ENCODE peak calls at places on chromosomes 11 and 22, in ten cellular contexts. One of them, this sample, is unnamed.

GRCh38 chr11:82995276-82995675 is 76.4 kb downstream of the RAB30 start:
- DNase-seq in PC-3: no peak
- DNase-seq in ovary: no peak
- DNase-seq in spleen: no peak
- DNase-seq in Panc1: no peak
- DNase-seq in A549: no peak
- DNase-seq in pancreas: no peak
- DNase-seq in BJ: no peak
- DNase-seq in transverse colon: no peak
- DNase-seq in cardiac muscle cell: no peak
- DNase-seq in this sample: no peak

GRCh38 chr11:62805044-62805892 is at the start of gene NXF1:
- DNase-seq in PC-3: peak
- DNase-seq in ovary: peak
- DNase-seq in spleen: peak
- DNase-seq in Panc1: peak
- DNase-seq in A549: peak
- DNase-seq in pancreas: peak
- DNase-seq in BJ: peak
- DNase-seq in transverse colon: peak
- DNase-seq in cardiac muscle cell: peak
- DNase-seq in this sample: peak

GRCh38 chr11:101510608-101511007 is 73.2 kb downstream of the TRPC6 start:
- DNase-seq in PC-3: no peak
- DNase-seq in ovary: no peak
- DNase-seq in spleen: no peak
- DNase-seq in Panc1: no peak
- DNase-seq in A549: no peak
- DNase-seq in pancreas: no peak
- DNase-seq in BJ: no peak
- DNase-seq in transverse colon: no peak
- DNase-seq in cardiac muscle cell: no peak
- DNase-seq in this sample: no peak

GRCh38 chr22:20140107-20140445 is 8.5 kb downstream of the ZDHHC8 start:
- DNase-seq in PC-3: no peak
- DNase-seq in ovary: no peak
- DNase-seq in spleen: no peak
- DNase-seq in Panc1: no peak
- DNase-seq in A549: no peak
- DNase-seq in pancreas: peak
- DNase-seq in BJ: no peak
- DNase-seq in transverse colon: no peak
- DNase-seq in cardiac muscle cell: no peak
- DNase-seq in this sample: no peak

GRCh38 chr11:57031541-57031940 is 42.8 kb downstream of the OR5AK2 start:
- DNase-seq in PC-3: no peak
- DNase-seq in ovary: no peak
- DNase-seq in spleen: no peak
- DNase-seq in Panc1: no peak
- DNase-seq in A549: no peak
- DNase-seq in pancreas: no peak
- DNase-seq in BJ: no peak
- DNase-seq in transverse colon: no peak
- DNase-seq in cardiac muscle cell: peak
- DNase-seq in this sample: no peak

GRCh38 chr11:719214-720016 is 13.4 kb downstream of the EPS8L2 start:
- DNase-seq in PC-3: no peak
- DNase-seq in ovary: no peak
- DNase-seq in spleen: no peak
- DNase-seq in Panc1: no peak
- DNase-seq in A549: no peak
- DNase-seq in pancreas: peak
- DNase-seq in BJ: no peak
- DNase-seq in transverse colon: no peak
- DNase-seq in cardiac muscle cell: no peak
- DNase-seq in this sample: no peak

GRCh38 chr11:62353841-62354240 is 16.6 kb downstream of the ASRGL1 start:
- DNase-seq in PC-3: peak
- DNase-seq in ovary: no peak
- DNase-seq in spleen: no peak
- DNase-seq in Panc1: no peak
- DNase-seq in A549: no peak
- DNase-seq in pancreas: no peak
- DNase-seq in BJ: no peak
- DNase-seq in transverse colon: no peak
- DNase-seq in cardiac muscle cell: no peak
- DNase-seq in this sample: no peak

GRCh38 chr11:78025378-78025777 is 2.3 kb upstream of the KCTD14 start:
- DNase-seq in PC-3: no peak
- DNase-seq in ovary: no peak
- DNase-seq in spleen: no peak
- DNase-seq in Panc1: no peak
- DNase-seq in A549: no peak
- DNase-seq in pancreas: no peak
- DNase-seq in BJ: no peak
- DNase-seq in transverse colon: no peak
- DNase-seq in cardiac muscle cell: no peak
- DNase-seq in this sample: no peak

GRCh38 chr11:95908826-95909225 is 15.1 kb downstream of the MTMR2 start:
- DNase-seq in PC-3: no peak
- DNase-seq in ovary: no peak
- DNase-seq in spleen: no peak
- DNase-seq in Panc1: no peak
- DNase-seq in A549: no peak
- DNase-seq in pancreas: no peak
- DNase-seq in BJ: no peak
- DNase-seq in transverse colon: no peak
- DNase-seq in cardiac muscle cell: peak
- DNase-seq in this sample: no peak

GRCh38 chr11:45097721-45098493 is 48.5 kb upstream of the PRDM11 start:
- DNase-seq in PC-3: peak
- DNase-seq in ovary: peak
- DNase-seq in spleen: no peak
- DNase-seq in Panc1: no peak
- DNase-seq in A549: peak
- DNase-seq in pancreas: no peak
- DNase-seq in BJ: no peak
- DNase-seq in transverse colon: peak
- DNase-seq in cardiac muscle cell: peak
- DNase-seq in this sample: no peak

GRCh38 chr11:59556883-59557205 is 45.5 kb downstream of the OR4D9 start:
- DNase-seq in PC-3: peak
- DNase-seq in ovary: no peak
- DNase-seq in spleen: no peak
- DNase-seq in Panc1: no peak
- DNase-seq in A549: peak
- DNase-seq in pancreas: no peak
- DNase-seq in BJ: no peak
- DNase-seq in transverse colon: no peak
- DNase-seq in cardiac muscle cell: no peak
- DNase-seq in this sample: no peak

GRCh38 chr22:35821654-35822053 is 104.0 kb downstream of the APOL5 start:
- DNase-seq in PC-3: no peak
- DNase-seq in ovary: no peak
- DNase-seq in spleen: no peak
- DNase-seq in Panc1: no peak
- DNase-seq in A549: no peak
- DNase-seq in pancreas: no peak
- DNase-seq in BJ: no peak
- DNase-seq in transverse colon: no peak
- DNase-seq in cardiac muscle cell: no peak
- DNase-seq in this sample: no peak

GRCh38 chr11:79438631-79439429 is 2.0 kb downstream of the TENM4 start:
- DNase-seq in PC-3: no peak
- DNase-seq in ovary: peak
- DNase-seq in spleen: no peak
- DNase-seq in Panc1: no peak
- DNase-seq in A549: no peak
- DNase-seq in pancreas: peak
- DNase-seq in BJ: no peak
- DNase-seq in transverse colon: peak
- DNase-seq in cardiac muscle cell: peak
- DNase-seq in this sample: peak

GRCh38 chr22:47655930-47656329 is 893.5 kb downstream of the TBC1D22A start:
- DNase-seq in PC-3: no peak
- DNase-seq in ovary: no peak
- DNase-seq in spleen: no peak
- DNase-seq in Panc1: no peak
- DNase-seq in A549: no peak
- DNase-seq in pancreas: no peak
- DNase-seq in BJ: no peak
- DNase-seq in transverse colon: no peak
- DNase-seq in cardiac muscle cell: no peak
- DNase-seq in this sample: no peak

GRCh38 chr11:111417766-111418435 is 38.8 kb upstream of the POU2AF1 start:
- DNase-seq in PC-3: no peak
- DNase-seq in ovary: peak
- DNase-seq in spleen: peak
- DNase-seq in Panc1: no peak
- DNase-seq in A549: no peak
- DNase-seq in pancreas: no peak
- DNase-seq in BJ: peak
- DNase-seq in transverse colon: peak
- DNase-seq in cardiac muscle cell: peak
- DNase-seq in this sample: no peak

GRCh38 chr22:24420072-24420976 is 7.1 kb upstream of the ADORA2A start:
- DNase-seq in PC-3: no peak
- DNase-seq in ovary: no peak
- DNase-seq in spleen: peak
- DNase-seq in Panc1: no peak
- DNase-seq in A549: no peak
- DNase-seq in pancreas: peak
- DNase-seq in BJ: no peak
- DNase-seq in transverse colon: no peak
- DNase-seq in cardiac muscle cell: no peak
- DNase-seq in this sample: no peak

GRCh38 chr11:28632338-28632737 is 524.1 kb downstream of the METTL15 start:
- DNase-seq in PC-3: peak
- DNase-seq in ovary: no peak
- DNase-seq in spleen: no peak
- DNase-seq in Panc1: no peak
- DNase-seq in A549: peak
- DNase-seq in pancreas: no peak
- DNase-seq in BJ: no peak
- DNase-seq in transverse colon: no peak
- DNase-seq in cardiac muscle cell: no peak
- DNase-seq in this sample: no peak

GRCh38 chr22:32584650-32585049 is 110.0 kb downstream of the FBXO7 start:
- DNase-seq in PC-3: no peak
- DNase-seq in ovary: no peak
- DNase-seq in spleen: no peak
- DNase-seq in Panc1: no peak
- DNase-seq in A549: no peak
- DNase-seq in pancreas: no peak
- DNase-seq in BJ: no peak
- DNase-seq in transverse colon: no peak
- DNase-seq in cardiac muscle cell: peak
- DNase-seq in this sample: no peak

GRCh38 chr11:124625504-124626168 is 3.0 kb downstream of the TBRG1 start:
- DNase-seq in PC-3: no peak
- DNase-seq in ovary: no peak
- DNase-seq in spleen: no peak
- DNase-seq in Panc1: no peak
- DNase-seq in A549: no peak
- DNase-seq in pancreas: no peak
- DNase-seq in BJ: no peak
- DNase-seq in transverse colon: no peak
- DNase-seq in cardiac muscle cell: no peak
- DNase-seq in this sample: no peak
- H3K4me3 ChIP-seq in PC-3: no peak
- H3K4me3 ChIP-seq in ovary: no peak
- H3K4me3 ChIP-seq in spleen: no peak
- H3K4me3 ChIP-seq in Panc1: no peak
- H3K4me3 ChIP-seq in A549: no peak
- H3K4me3 ChIP-seq in pancreas: no peak
- H3K4me3 ChIP-seq in BJ: no peak
- H3K4me3 ChIP-seq in transverse colon: no peak
- H3K4me3 ChIP-seq in cardiac muscle cell: no peak
- H3K4me3 ChIP-seq in this sample: no peak

GRCh38 chr11:97610000-97610399 is 1220.2 kb downstream of the JRKL start:
- DNase-seq in PC-3: peak
- DNase-seq in ovary: no peak
- DNase-seq in spleen: no peak
- DNase-seq in Panc1: no peak
- DNase-seq in A549: peak
- DNase-seq in pancreas: no peak
- DNase-seq in BJ: no peak
- DNase-seq in transverse colon: no peak
- DNase-seq in cardiac muscle cell: peak
- DNase-seq in this sample: no peak
- TF ChIP-seq CTCF in PC-3: peak
- TF ChIP-seq CTCF in ovary: no peak
- TF ChIP-seq CTCF in spleen: no peak
- TF ChIP-seq CTCF in Panc1: peak
- TF ChIP-seq CTCF in A549: no peak
- TF ChIP-seq CTCF in pancreas: no peak
- TF ChIP-seq CTCF in BJ: no peak
- TF ChIP-seq CTCF in transverse colon: no peak
- TF ChIP-seq CTCF in cardiac muscle cell: peak
- TF ChIP-seq CTCF in this sample: no peak

DNA sequence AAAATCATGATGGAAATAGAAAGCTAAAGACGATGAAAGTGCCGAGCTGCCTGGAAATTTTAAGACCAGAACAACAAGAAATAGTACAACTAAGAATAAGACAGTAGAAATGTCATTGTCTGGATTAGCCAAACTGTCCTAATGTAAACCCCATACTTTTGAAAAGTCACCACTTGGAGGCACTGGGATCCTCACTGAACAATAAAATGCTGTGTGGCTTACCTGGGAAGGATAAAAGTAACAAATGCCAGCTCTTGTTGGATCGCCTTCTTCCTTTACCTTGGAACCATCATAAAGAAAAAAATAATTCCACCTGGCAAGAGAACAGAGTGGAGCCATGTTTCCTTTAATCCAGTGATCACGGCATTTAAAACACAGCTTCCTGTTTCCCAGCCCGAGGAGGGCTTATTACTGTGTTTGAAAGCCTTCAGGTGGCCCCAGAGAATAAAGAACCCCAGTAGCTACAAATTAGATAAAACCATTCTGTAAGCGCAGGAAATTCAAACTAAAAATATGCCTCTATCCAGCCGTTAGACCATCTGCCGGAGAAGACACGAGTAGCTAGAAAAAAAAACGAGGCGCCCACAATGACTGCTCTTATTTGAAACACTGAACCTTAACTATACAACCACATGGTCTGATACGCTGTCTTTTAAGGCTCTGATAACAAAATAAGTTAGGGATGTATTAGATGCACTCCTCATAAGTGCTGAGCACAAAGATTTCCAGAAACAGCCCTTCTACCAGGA is 4.4 kb downstream of the HPS4 start:
- DNase-seq in PC-3: no peak
- DNase-seq in ovary: no peak
- DNase-seq in spleen: no peak
- DNase-seq in Panc1: no peak
- DNase-seq in A549: no peak
- DNase-seq in pancreas: no peak
- DNase-seq in BJ: no peak
- DNase-seq in transverse colon: no peak
- DNase-seq in cardiac muscle cell: no peak
- DNase-seq in this sample: no peak
- H3K4me3 ChIP-seq in PC-3: peak
- H3K4me3 ChIP-seq in ovary: no peak
- H3K4me3 ChIP-seq in spleen: peak
- H3K4me3 ChIP-seq in Panc1: peak
- H3K4me3 ChIP-seq in A549: no peak
- H3K4me3 ChIP-seq in pancreas: peak
- H3K4me3 ChIP-seq in BJ: no peak
- H3K4me3 ChIP-seq in transverse colon: peak
- H3K4me3 ChIP-seq in cardiac muscle cell: no peak
- H3K4me3 ChIP-seq in this sample: peak

GRCh38 chr11:11335043-11335442 is 18.0 kb downstream of the CSNK2A3 start:
- DNase-seq in PC-3: no peak
- DNase-seq in ovary: no peak
- DNase-seq in spleen: no peak
- DNase-seq in Panc1: no peak
- DNase-seq in A549: no peak
- DNase-seq in pancreas: no peak
- DNase-seq in BJ: no peak
- DNase-seq in transverse colon: no peak
- DNase-seq in cardiac muscle cell: no peak
- DNase-seq in this sample: no peak
- TF ChIP-seq CTCF in PC-3: no peak
- TF ChIP-seq CTCF in ovary: no peak
- TF ChIP-seq CTCF in spleen: no peak
- TF ChIP-seq CTCF in Panc1: no peak
- TF ChIP-seq CTCF in A549: no peak
- TF ChIP-seq CTCF in pancreas: no peak
- TF ChIP-seq CTCF in BJ: no peak
- TF ChIP-seq CTCF in transverse colon: no peak
- TF ChIP-seq CTCF in cardiac muscle cell: no peak
- TF ChIP-seq CTCF in this sample: no peak

This sample was measured in dorsolateral prefrontal cortex.